ENCODE peak calls at places on chromosomes 5 and 9, in ten cellular contexts. B is heart left ventricle, I is SJSA1, X is breast epithelium, W is colonic mucosa, C is HepG2, E is right cardiac atrium, R is gastrocnemius medialis, Q is hepatocyte, H is left ventricle myocardium inferior. L is an unnamed sample. For H3K4me1, the result is how much of the 10 kb centered on the place peaks cover.

GRCh38 chr9:127835930-127836586 is 18.4 kb downstream of the ENG start:
- DNase-seq in H (no peak), Q (peak), B (peak), E (peak), X (no peak), C (no peak), I (peak), R (no peak), W (no peak), L (peak)

GRCh38 chr9:21287280-21287679 is 17.8 kb downstream of the IFNA5 start:
- DNase-seq in W (no peak), I (no peak), H (no peak), X (no peak), C (no peak), B (no peak), Q (no peak), E (peak), R (no peak), L (no peak)

GRCh38 chr9:71858812-71859211 is 52.2 kb downstream of the ABHD17B start:
- DNase-seq in X (no peak), Q (no peak), W (no peak), H (no peak), B (no peak), I (no peak), E (no peak), C (no peak), R (no peak), L (no peak)

GRCh38 chr5:112418412-112419049 is 546 bp downstream of the EPB41L4A start:
- DNase-seq in E (peak), B (peak), I (peak), R (no peak), Q (no peak), W (peak), X (no peak), C (no peak), H (peak), L (peak)

GRCh38 chr5:56845277-56845676 is 29.9 kb downstream of the MAP3K1 start:
- DNase-seq in E (no peak), I (no peak), B (no peak), Q (no peak), R (no peak), C (no peak), X (no peak), H (no peak), W (no peak), L (no peak)

GRCh38 chr9:93666279-93666784 is 89.9 kb downstream of the PHF2 start:
- DNase-seq in R (peak), H (peak), B (peak), W (no peak), C (no peak), I (no peak), E (no peak), Q (no peak), X (no peak), L (peak)

GRCh38 chr5:131296213-131296672 is 32.4 kb downstream of the CDC42SE2 start:
- DNase-seq in H (no peak), X (no peak), I (no peak), C (no peak), W (no peak), Q (no peak), B (no peak), R (no peak), E (no peak), L (no peak)

GRCh38 chr5:120545951-120546350 is 81.9 kb downstream of the PRR16 start:
- DNase-seq in B (no peak), H (no peak), C (no peak), R (no peak), X (no peak), W (no peak), I (no peak), E (no peak), Q (no peak), L (no peak)

GRCh38 chr9:116689633-116690032 is 2.5 kb downstream of the TRIM32 start:
- DNase-seq in R (no peak), C (no peak), B (no peak), X (no peak), Q (no peak), I (no peak), E (no peak), W (no peak), H (no peak), L (no peak)

GRCh38 chr9:13674926-13675637 is 395.6 kb upstream of the MPDZ start:
- DNase-seq in B (no peak), X (no peak), W (no peak), Q (no peak), I (no peak), R (no peak), H (no peak), E (no peak), C (no peak), L (no peak)

GRCh38 chr5:176133289-176133870 is 104.8 kb upstream of the SIMC1 start:
- DNase-seq in I (no peak), R (no peak), E (no peak), C (no peak), Q (no peak), B (no peak), H (no peak), W (no peak), X (no peak), L (no peak)

GRCh38 chr5:170751631-170752030 is 31.9 kb upstream of the GABRP start:
- DNase-seq in W (no peak), E (no peak), X (no peak), C (no peak), Q (no peak), R (no peak), I (no peak), B (no peak), H (no peak), L (no peak)

GRCh38 chr5:72286798-72287197 is 33.2 kb downstream of the MRPS27 start:
- DNase-seq in B (no peak), R (no peak), C (no peak), E (no peak), W (no peak), X (no peak), Q (no peak), I (no peak), H (no peak), L (no peak)

GRCh38 chr5:143495124-143495523 is 91.6 kb upstream of the NR3C1 start:
- DNase-seq in C (peak), X (no peak), W (no peak), R (no peak), B (no peak), Q (no peak), E (no peak), I (no peak), H (no peak), L (no peak)

GRCh38 chr9:18489861-18490260 is 15.9 kb downstream of the ADAMTSL1 start:
- DNase-seq in C (no peak), X (no peak), E (no peak), W (no peak), B (no peak), I (no peak), H (no peak), R (no peak), Q (no peak), L (no peak)

GRCh38 chr9:95508242-95508967 is 8.4 kb downstream of the PTCH1 start:
- DNase-seq in B (peak), I (no peak), E (peak), R (no peak), H (no peak), X (no peak), Q (peak), W (no peak), C (no peak), L (peak)

GRCh38 chr5:137724251-137724650 is 11.6 kb downstream of the KLHL3 start:
- DNase-seq in R (no peak), X (no peak), Q (no peak), H (no peak), C (no peak), B (no peak), I (no peak), W (no peak), E (no peak), L (no peak)

GRCh38 chr9:125066839-125067619 is 76.3 kb downstream of the SCAI start:
- DNase-seq in R (peak), X (no peak), C (no peak), Q (no peak), I (no peak), W (no peak), H (no peak), B (no peak), E (no peak), L (no peak)

GRCh38 chr9:93096811-93097382 is 880 bp downstream of the CARD19 start:
- DNase-seq in B (peak), I (no peak), W (no peak), H (no peak), R (peak), X (no peak), Q (no peak), C (no peak), E (peak), L (peak)

GRCh38 chr9:21559402-21560280 is 77.5 kb upstream of the IFNE start:
- DNase-seq in I (peak), H (no peak), W (peak), Q (peak), B (peak), X (peak), R (no peak), E (peak), C (no peak), L (peak)

GRCh38 chr5:133953568-133954145 is 14.8 kb downstream of the C5orf15 start:
- DNase-seq in X (no peak), W (no peak), R (no peak), H (no peak), B (no peak), Q (no peak), I (no peak), C (no peak), E (no peak), L (no peak)

GRCh38 chr9:4238522-4238921 is 61.3 kb downstream of the GLIS3 start:
- DNase-seq in W (no peak), X (no peak), R (no peak), E (no peak), C (no peak), H (no peak), B (no peak), Q (no peak), I (peak), L (no peak)

GRCh38 chr9:36590246-36590645 is 17.6 kb downstream of the MELK start:
- DNase-seq in Q (no peak), C (no peak), W (no peak), X (no peak), I (no peak), R (no peak), H (no peak), E (no peak), B (no peak), L (no peak)

GRCh38 chr9:137881591-137882505 is 4.3 kb downstream of the CACNA1B start:
- DNase-seq in I (no peak), R (no peak), C (no peak), E (no peak), B (no peak), W (no peak), H (no peak), X (no peak), Q (no peak), L (peak)

GRCh38 chr5:19753579-19753978 is 234.4 kb downstream of the CDH18 start:
- DNase-seq in W (no peak), I (no peak), X (no peak), B (no peak), H (no peak), R (no peak), E (no peak), C (no peak), Q (no peak), L (no peak)

GRCh38 chr5:1312993-1313833 is 18.3 kb upstream of the TERT start:
- DNase-seq in H (no peak), B (no peak), E (no peak), R (no peak), Q (no peak), X (no peak), C (no peak), W (no peak), I (no peak), L (no peak)

GRCh38 chr5:17302590-17302989 is 85.2 kb downstream of the BASP1 start:
- DNase-seq in C (no peak), X (no peak), B (no peak), I (no peak), W (no peak), E (peak), R (no peak), H (no peak), Q (no peak), L (no peak)

DNA sequence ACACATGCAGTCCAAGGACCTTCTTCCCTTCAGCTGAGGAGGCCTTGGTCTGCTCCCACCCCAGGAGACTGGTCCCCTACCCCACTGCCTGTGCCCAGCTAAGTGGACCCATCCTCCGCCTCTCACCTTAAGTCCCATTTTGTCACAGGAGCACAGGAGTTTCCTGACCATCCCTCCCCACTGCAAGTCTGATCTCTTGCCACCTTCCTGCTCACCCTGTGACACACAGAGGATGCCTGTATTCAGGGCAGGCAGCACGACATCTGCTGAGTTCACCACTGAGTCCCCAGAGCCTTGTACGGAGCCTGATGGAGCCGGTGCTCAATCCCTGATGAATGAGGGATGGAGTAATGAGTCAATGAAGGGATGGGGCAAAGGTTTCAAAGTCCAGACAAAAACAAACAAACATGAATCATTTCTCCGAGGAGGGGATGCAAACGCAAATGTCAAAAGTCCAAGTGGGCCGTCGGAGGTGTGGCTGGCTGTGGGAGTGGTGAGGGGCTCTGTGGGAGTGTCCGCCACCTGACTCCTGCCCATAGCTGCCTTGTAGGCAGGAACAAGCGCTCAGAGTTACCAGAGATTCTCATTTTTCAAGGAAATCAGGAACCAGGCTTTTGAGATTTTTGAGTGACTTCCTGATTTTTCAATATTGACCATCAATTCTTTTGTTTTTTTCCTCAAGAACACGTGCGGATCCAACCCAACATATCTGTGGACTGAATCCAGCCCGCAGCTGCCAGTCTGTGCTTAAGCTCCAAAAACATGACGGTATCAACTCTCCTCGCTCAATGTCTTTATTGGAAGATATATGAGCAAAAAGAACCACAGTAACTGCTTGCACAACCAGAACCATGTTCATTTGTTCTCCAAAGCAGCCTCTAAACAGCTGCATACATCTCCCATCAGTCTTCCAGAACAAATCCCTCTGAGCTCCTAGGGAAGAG is 4.4 kb downstream of the RAPGEF1 start:
- DNase-seq in R (no peak), B (no peak), W (peak), I (no peak), H (no peak), E (no peak), C (peak), X (no peak), Q (peak), L (no peak)
- H3K4me1 ChIP-seq in R (half or more), B (under half), W (under half), I (half or more), H (half or more), E (under half), C (half or more), X (under half), Q (half or more), L (half or more)

GRCh38 chr5:88674262-88675158 is 208.5 kb downstream of the MEF2C start:
- DNase-seq in X (no peak), I (no peak), B (no peak), Q (no peak), C (no peak), W (no peak), R (no peak), E (peak), H (no peak), L (no peak)

GRCh38 chr5:88675159-88675757 is 207.7 kb downstream of the MEF2C start:
- DNase-seq in X (no peak), Q (no peak), E (no peak), B (no peak), I (no peak), R (no peak), H (no peak), C (no peak), W (no peak), L (no peak)

GRCh38 chr5:88676637-88677481 is 206.1 kb downstream of the MEF2C start:
- DNase-seq in W (no peak), H (no peak), E (no peak), X (no peak), B (no peak), I (no peak), R (no peak), Q (no peak), C (no peak), L (no peak)

GRCh38 chr5:88677502-88677901 is 205.5 kb downstream of the MEF2C start:
- DNase-seq in R (no peak), E (no peak), I (no peak), B (no peak), C (no peak), X (no peak), H (no peak), W (no peak), Q (no peak), L (no peak)

DNA sequence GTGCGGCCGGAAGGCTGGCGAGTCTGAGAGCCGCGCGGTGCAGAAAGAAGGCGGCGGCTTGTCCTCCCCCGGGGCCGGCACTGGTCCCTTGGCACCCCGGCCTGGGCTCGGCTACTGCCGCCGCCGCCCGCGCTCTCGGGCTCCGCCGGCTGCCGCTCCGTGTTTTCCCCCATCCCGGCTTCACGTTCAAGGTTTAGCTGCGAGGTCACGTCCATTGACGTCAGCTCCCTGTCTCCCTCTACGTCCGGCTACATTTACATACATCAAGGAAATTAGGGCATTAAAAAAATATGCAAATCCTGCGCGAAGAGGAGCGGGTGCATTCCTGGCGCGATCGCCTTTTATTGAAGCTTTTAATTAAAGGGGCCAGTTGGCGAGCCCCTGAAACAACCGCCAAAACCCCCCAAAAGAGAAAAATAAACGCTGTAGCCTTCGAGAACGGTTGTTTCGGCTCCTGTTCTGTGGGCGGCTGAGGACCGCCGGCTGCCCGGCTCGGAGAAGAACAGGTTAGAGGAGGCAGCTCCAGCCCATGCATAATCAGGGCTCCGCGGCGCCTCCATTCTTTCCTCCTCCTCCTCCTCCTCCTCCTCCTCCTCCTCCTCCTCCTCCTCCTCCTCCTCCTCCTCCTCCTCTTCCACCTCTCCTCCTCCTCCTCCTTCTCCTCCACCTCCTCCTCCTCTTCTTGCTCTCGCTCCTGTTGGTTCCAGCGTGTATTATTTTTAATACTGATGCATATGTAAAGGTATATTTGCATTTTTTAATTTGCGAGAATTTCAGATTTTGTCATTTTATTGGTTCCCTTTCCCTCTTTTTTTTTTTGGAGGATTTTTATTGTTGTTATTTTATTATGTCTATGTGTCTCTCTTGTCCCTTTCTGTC is 207.0 kb downstream of the MEF2C start:
- DNase-seq in R (no peak), X (no peak), I (peak), W (peak), E (peak), C (no peak), B (no peak), H (no peak), Q (peak), L (no peak)
- H3K4me1 ChIP-seq in R (under half), X (under half), I (under half), W (under half), E (under half), C (under half), B (under half), H (under half), Q (under half), L (under half)

DNA sequence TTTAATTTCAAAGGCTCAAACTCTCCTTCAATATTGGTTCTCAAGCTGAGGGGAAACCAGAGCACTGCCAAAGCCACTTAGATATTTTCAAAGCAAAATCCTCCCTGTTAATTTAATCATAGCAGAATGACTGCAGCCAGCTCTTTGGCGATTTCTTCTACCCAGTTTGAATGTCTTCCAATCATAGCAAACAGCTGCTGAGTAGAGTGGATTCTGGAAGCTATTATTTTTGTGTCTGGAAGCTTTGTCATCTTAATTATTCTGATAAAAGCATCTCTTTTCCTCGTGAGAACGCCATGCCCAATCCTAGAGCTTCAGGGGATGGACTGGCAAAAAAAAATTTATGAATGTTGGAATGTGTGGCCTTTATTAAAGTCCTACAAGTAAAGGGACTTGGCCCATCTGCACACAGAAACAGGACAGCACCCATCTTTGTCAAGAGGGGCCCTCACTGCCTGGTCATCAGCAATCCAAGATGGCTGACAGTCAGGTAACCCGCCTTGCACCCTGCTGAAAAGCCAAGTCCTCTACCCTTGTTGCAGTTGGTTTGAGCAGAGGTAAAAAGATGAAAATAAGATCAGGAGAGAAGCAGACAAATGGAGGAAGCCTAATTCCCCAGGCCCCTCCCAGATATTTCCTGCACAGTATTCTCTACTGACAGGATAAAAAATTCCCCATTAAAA is 125.1 kb downstream of the SUSD1 start:
- DNase-seq in H (no peak), R (no peak), X (no peak), Q (no peak), E (no peak), C (no peak), B (no peak), I (no peak), W (no peak), L (no peak)
- H3K4me1 ChIP-seq in H (under half), R (under half), X (under half), Q (under half), E (under half), C (under half), B (under half), I (half or more), W (under half), L (under half)

GRCh38 chr5:95822408-95823240 is at the start of gene GLRX:
- DNase-seq in H (peak), R (peak), Q (peak), W (peak), C (peak), X (peak), E (peak), B (peak), I (peak), L (peak)
- H3K4me1 ChIP-seq in H (half or more), R (under half), Q (under half), W (under half), C (half or more), X (under half), E (under half), B (half or more), I (under half), L (under half)

GRCh38 chr5:83378624-83379259 is 92.8 kb upstream of the VCAN start:
- DNase-seq in Q (no peak), H (no peak), R (no peak), X (no peak), B (no peak), C (no peak), W (no peak), I (no peak), E (no peak), L (no peak)
- H3K4me1 ChIP-seq in Q (under half), H (under half), R (under half), X (under half), B (under half), C (under half), W (under half), I (under half), E (under half), L (under half)

L was measured in body of pancreas.